ENCODE peak calls at places on chromosomes 1 and 21, in eight cellular contexts. X, C, U, E, Y, J, Z and F are unnamed samples.

GRCh38 chr21:44052830-44053226 is 40.7 kb downstream of the TRAPPC10 start:
- DNase-seq in C (no peak), E (no peak), U (no peak), X (no peak), Y (no peak), J (no peak), Z (no peak), F (no peak)

GRCh38 chr21:15066231-15066577 is 1.4 kb upstream of the NRIP1 start:
- DNase-seq in Z (no peak), Y (peak; percentile 38), X (no peak), C (no peak), J (no peak), E (peak; percentile 22), U (no peak), F (no peak)

GRCh38 chr1:63198921-63199530 is 123.3 kb upstream of the FOXD3 start:
- DNase-seq in Y (no peak), U (no peak), C (no peak), J (no peak), E (no peak), Z (no peak), X (no peak), F (no peak)

GRCh38 chr1:53343831-53344668 is 16.2 kb upstream of the LRP8 start:
- DNase-seq in E (peak; percentile 55), Y (no peak), J (no peak), U (no peak), C (no peak), Z (peak; percentile 8), X (no peak), F (no peak)

GRCh38 chr1:100353988-100354387 is 1.7 kb downstream of the CDC14A start:
- DNase-seq in X (no peak), E (peak; percentile 88), J (no peak), U (no peak), Z (peak; percentile 69), Y (peak; percentile 57), C (no peak), F (no peak)

GRCh38 chr1:230550428-230550827 is 91.9 kb upstream of the COG2 start:
- DNase-seq in U (no peak), J (no peak), Z (peak; percentile 39), Y (no peak), X (no peak), C (no peak), E (peak; percentile 83), F (no peak)

GRCh38 chr1:33163621-33164071 is 18.2 kb downstream of the TRIM62 start:
- DNase-seq in Y (peak; percentile 51), J (no peak), E (no peak), U (no peak), C (no peak), Z (peak; percentile 84), X (peak; percentile 59), F (no peak)

GRCh38 chr1:14242145-14242544 is 356.3 kb upstream of the KAZN start:
- DNase-seq in J (no peak), X (no peak), C (no peak), E (no peak), U (no peak), Z (no peak), Y (no peak), F (no peak)

GRCh38 chr1:167492509-167492910 is 25.8 kb downstream of the CD247 start:
- DNase-seq in E (no peak), J (no peak), Z (no peak), C (no peak), Y (no peak), U (no peak), X (no peak), F (no peak)

GRCh38 chr1:184900507-184900906 is 73.8 kb downstream of the NIBAN1 start:
- DNase-seq in E (no peak), X (no peak), Y (no peak), Z (no peak), J (no peak), U (no peak), C (no peak), F (no peak)

GRCh38 chr1:69737527-69738176 is 169.9 kb downstream of the LRRC7 start:
- DNase-seq in Y (peak; percentile 83), C (peak; percentile 6), Z (peak; percentile 54), J (peak; percentile 67), U (no peak), E (peak; percentile 64), X (peak; percentile 37), F (no peak)

GRCh38 chr1:34755961-34756360 is 1.1 kb downstream of the GJB5 start:
- DNase-seq in E (no peak), Y (no peak), Z (no peak), U (no peak), C (no peak), J (no peak), X (no peak), F (no peak)

GRCh38 chr1:34926894-34927293 is 2.6 kb downstream of the DLGAP3 start:
- DNase-seq in X (no peak), E (no peak), C (no peak), Z (no peak), Y (no peak), U (no peak), J (no peak), F (no peak)

GRCh38 chr1:17498214-17498613 is 41.3 kb upstream of the ARHGEF10L start:
- DNase-seq in E (no peak), Y (no peak), U (no peak), C (no peak), X (no peak), Z (peak; percentile 32), J (no peak), F (no peak)

GRCh38 chr1:84090447-84091244 is 53.4 kb upstream of the PRKACB start:
- DNase-seq in X (no peak), J (no peak), E (peak; percentile 45), U (no peak), Z (no peak), C (no peak), Y (no peak), F (no peak)

GRCh38 chr1:1552263-1552639 is 11.8 kb upstream of the TMEM240 start:
- DNase-seq in Y (no peak), E (no peak), C (no peak), Z (no peak), X (no peak), U (no peak), J (no peak), F (no peak)

GRCh38 chr21:31905444-31906400 is 32.9 kb downstream of the HUNK start:
- DNase-seq in E (no peak), X (no peak), J (no peak), Y (no peak), U (no peak), Z (no peak), C (no peak), F (no peak)

GRCh38 chr1:156140879-156141707 is 12.3 kb upstream of the SEMA4A start:
- DNase-seq in Y (peak; percentile 47), J (no peak), C (no peak), X (no peak), U (peak; percentile 68), E (no peak), Z (no peak), F (no peak)

GRCh38 chr1:97247196-97247595 is 525.6 kb downstream of the PTBP2 start:
- DNase-seq in C (no peak), Y (no peak), U (no peak), J (no peak), Z (peak; percentile 8), E (no peak), X (no peak), F (no peak)

GRCh38 chr21:34227386-34227852 is 136.4 kb upstream of the KCNE2 start:
- DNase-seq in Z (peak; percentile 23), J (no peak), E (no peak), X (peak; percentile 6), C (no peak), U (no peak), Y (no peak), F (no peak)

GRCh38 chr1:183632087-183632486 is 3.5 kb downstream of the ARPC5 start:
- DNase-seq in U (no peak), E (no peak), Z (peak; percentile 12), X (no peak), J (no peak), Y (no peak), C (no peak), F (no peak)